ENCODE peak calls at places on chromosome 7, in four cellular contexts. O, T, D and V are unnamed samples.

GRCh38 chr7:99563650-99564049 is 5.2 kb downstream of the ZNF655 start:
- DNase-seq in O (no peak), T (no peak), D (no peak), V (no peak)

GRCh38 chr7:69211739-69212138 is 386.5 kb upstream of the AUTS2 start:
- DNase-seq in O (no peak), T (no peak), D (peak), V (no peak)

GRCh38 chr7:105924950-105925349 is 38.1 kb upstream of the CDHR3 start:
- DNase-seq in O (no peak), T (no peak), D (no peak), V (no peak)

GRCh38 chr7:150367187-150367510 is 1.5 kb upstream of the REPIN1 start:
- DNase-seq in O (no peak), T (no peak), D (peak), V (no peak)

GRCh38 chr7:79453558-79454324 is at the start of gene MAGI2:
- DNase-seq in O (no peak), T (peak), D (no peak), V (no peak)

GRCh38 chr7:68980011-68980410 is 618.3 kb upstream of the AUTS2 start:
- DNase-seq in O (no peak), T (no peak), D (no peak), V (no peak)

GRCh38 chr7:128891110-128891941 is 19.2 kb downstream of the KCP start:
- DNase-seq in O (no peak), T (no peak), D (peak), V (no peak)

GRCh38 chr7:154583454-154583853 is 419.5 kb downstream of the PAXIP1 start:
- DNase-seq in O (no peak), T (no peak), D (no peak), V (no peak)

GRCh38 chr7:78764571-78764970 is 688.9 kb downstream of the MAGI2 start:
- DNase-seq in O (no peak), T (no peak), D (no peak), V (no peak)

GRCh38 chr7:26850193-26850651 is 14.2 kb downstream of the SKAP2 start:
- DNase-seq in O (no peak), T (no peak), D (peak), V (no peak)

GRCh38 chr7:301291-302053 is 11.5 kb downstream of the FOXL3 start:
- DNase-seq in O (no peak), T (no peak), D (no peak), V (no peak)

GRCh38 chr7:47513741-47514241 is 68.1 kb downstream of the TNS3 start:
- DNase-seq in O (no peak), T (no peak), D (no peak), V (no peak)

GRCh38 chr7:2313450-2314208 is 612 bp downstream of the SNX8 start:
- DNase-seq in O (no peak), T (no peak), D (no peak), V (no peak)

GRCh38 chr7:115009736-115010435 is 88.0 kb downstream of the MDFIC start:
- DNase-seq in O (no peak), T (no peak), D (no peak), V (no peak)

GRCh38 chr7:41538810-41539724 is 163.8 kb downstream of the INHBA start:
- DNase-seq in O (no peak), T (no peak), D (no peak), V (no peak)

GRCh38 chr7:132145466-132145865 is 430.8 kb downstream of the PLXNA4 start:
- DNase-seq in O (no peak), T (no peak), D (no peak), V (peak)

GRCh38 chr7:31125171-31125570 is 73.1 kb downstream of the ADCYAP1R1 start:
- DNase-seq in O (no peak), T (no peak), D (no peak), V (no peak)

GRCh38 chr7:88322151-88322550 is 15.5 kb upstream of the STEAP4 start:
- DNase-seq in O (no peak), T (no peak), D (no peak), V (no peak)

GRCh38 chr7:108449577-108449920 is 6.7 kb downstream of the NRCAM start:
- DNase-seq in O (no peak), T (no peak), D (no peak), V (no peak)

GRCh38 chr7:724298-724697 is 2.2 kb upstream of the DNAAF5 start:
- DNase-seq in O (no peak), T (no peak), D (no peak), V (no peak)

GRCh38 chr7:47329320-47329926 is 252.5 kb downstream of the TNS3 start:
- DNase-seq in O (no peak), T (no peak), D (no peak), V (no peak)

GRCh38 chr7:77727936-77728701 is 31.9 kb downstream of the RSBN1L start:
- DNase-seq in O (no peak), T (peak), D (peak), V (no peak)
- H3K4me3 ChIP-seq in O (no peak), T (no peak), D (no peak), V (no peak)

GRCh38 chr7:65974876-65975275 is 7.1 kb downstream of the GUSB start:
- DNase-seq in O (no peak), T (no peak), D (no peak), V (no peak)
- TF ChIP-seq TCF7L2 in O (no peak), T (no peak), D (no peak), V (no peak)

GRCh38 chr7:139696547-139696946 is 81.3 kb downstream of the HIPK2 start:
- DNase-seq in O (no peak), T (no peak), D (no peak), V (no peak)
- TF ChIP-seq SIN3A in O (no peak), T (no peak), D (no peak), V (no peak)

GRCh38 chr7:71131256-71131752 is 640 bp upstream of the GALNT17 start:
- DNase-seq in O (no peak), T (no peak), D (no peak), V (no peak)
- H3K4me3 ChIP-seq in O (no peak), T (no peak), D (no peak), V (no peak)

DNA sequence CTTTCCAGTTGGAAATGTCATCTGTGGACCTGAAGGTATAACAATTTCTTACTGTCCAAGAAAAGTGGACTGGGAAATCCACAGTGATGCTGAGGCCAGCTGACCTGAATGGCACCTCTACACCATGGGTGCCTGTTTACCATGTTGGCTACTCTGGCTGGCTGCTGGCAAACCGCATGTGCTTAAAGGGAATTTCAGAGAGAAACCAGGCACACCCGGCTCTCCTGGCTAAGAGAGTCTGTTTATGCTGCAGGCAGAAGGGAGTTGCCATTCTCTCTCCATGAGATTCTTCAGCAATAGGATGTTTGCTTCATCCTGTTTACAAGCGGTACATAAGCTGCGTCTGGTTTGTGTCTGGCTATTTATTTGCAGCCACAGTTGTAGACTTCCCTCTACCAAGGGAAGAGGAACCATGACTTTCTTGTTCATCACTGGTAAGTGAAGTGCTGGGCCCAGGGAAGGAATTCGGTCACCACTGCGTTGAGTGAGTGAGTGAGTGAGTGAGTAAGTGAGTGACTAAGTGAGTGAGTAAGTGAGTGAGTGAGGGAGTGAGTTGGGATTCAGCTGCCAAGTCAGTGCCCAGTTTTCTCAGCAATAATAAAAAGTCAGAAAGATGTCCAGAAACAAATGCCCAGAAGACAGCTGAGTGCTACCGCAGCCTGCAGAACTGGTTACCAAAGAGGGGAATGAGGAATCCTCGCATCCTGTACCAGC is 90.4 kb downstream of the COBL start:
- DNase-seq in O (no peak), T (no peak), D (no peak), V (no peak)
- TF ChIP-seq TCF7L2 in O (no peak), T (no peak), D (no peak), V (no peak)